ENCODE peak calls at places on chromosomes 5 and 9, in eight cellular contexts. One of them, this sample, is unnamed.

GRCh38 chr5:148397968-148398595 is 14.3 kb downstream of the FBXO38 start:
- DNase-seq in IMR-90: no peak
- DNase-seq in spleen: no peak
- DNase-seq in heart left ventricle: no peak
- DNase-seq in tibial nerve: no peak
- DNase-seq in sigmoid colon: no peak
- DNase-seq in A549: no peak
- DNase-seq in testis: no peak
- DNase-seq in this sample: no peak

GRCh38 chr5:155125696-155126095 is 112.1 kb downstream of the KIF4B start:
- DNase-seq in spleen: no peak
- DNase-seq in A549: no peak
- DNase-seq in tibial nerve: no peak
- DNase-seq in IMR-90: no peak
- DNase-seq in testis: no peak
- DNase-seq in sigmoid colon: no peak
- DNase-seq in heart left ventricle: no peak
- DNase-seq in this sample: no peak

GRCh38 chr9:22064957-22065356 is 55.9 kb upstream of the CDKN2B start:
- DNase-seq in sigmoid colon: no peak
- DNase-seq in tibial nerve: no peak
- DNase-seq in testis: no peak
- DNase-seq in spleen: no peak
- DNase-seq in IMR-90: no peak
- DNase-seq in heart left ventricle: no peak
- DNase-seq in A549: no peak
- DNase-seq in this sample: no peak

GRCh38 chr9:87657190-87657589 is 68.7 kb upstream of the CTSL start:
- DNase-seq in IMR-90: no peak
- DNase-seq in heart left ventricle: no peak
- DNase-seq in tibial nerve: no peak
- DNase-seq in spleen: no peak
- DNase-seq in A549: peak; percentile 18
- DNase-seq in testis: peak; percentile 31
- DNase-seq in sigmoid colon: no peak
- DNase-seq in this sample: no peak

GRCh38 chr5:133114933-133115310 is 63.1 kb downstream of the HSPA4 start:
- DNase-seq in testis: no peak
- DNase-seq in sigmoid colon: no peak
- DNase-seq in IMR-90: no peak
- DNase-seq in tibial nerve: no peak
- DNase-seq in spleen: no peak
- DNase-seq in heart left ventricle: no peak
- DNase-seq in A549: no peak
- DNase-seq in this sample: no peak

GRCh38 chr9:129006328-129007034 is 21.6 kb downstream of the SH3GLB2 start:
- DNase-seq in IMR-90: peak; percentile 65
- DNase-seq in sigmoid colon: peak; percentile 88
- DNase-seq in A549: peak; percentile 78
- DNase-seq in spleen: no peak
- DNase-seq in testis: peak; percentile 87
- DNase-seq in heart left ventricle: peak; percentile 75
- DNase-seq in tibial nerve: peak; percentile 72
- DNase-seq in this sample: no peak

GRCh38 chr9:79387091-79387490 is 184.7 kb upstream of the TLE4 start:
- DNase-seq in spleen: no peak
- DNase-seq in A549: no peak
- DNase-seq in IMR-90: peak; percentile 83
- DNase-seq in testis: no peak
- DNase-seq in tibial nerve: no peak
- DNase-seq in sigmoid colon: no peak
- DNase-seq in heart left ventricle: no peak
- DNase-seq in this sample: no peak

GRCh38 chr5:28896949-28897348 is 1858.6 kb upstream of the CDH9 start:
- DNase-seq in spleen: no peak
- DNase-seq in testis: no peak
- DNase-seq in sigmoid colon: no peak
- DNase-seq in heart left ventricle: no peak
- DNase-seq in A549: peak; percentile 16
- DNase-seq in IMR-90: no peak
- DNase-seq in tibial nerve: no peak
- DNase-seq in this sample: no peak

GRCh38 chr9:29556317-29556716 is 1983.0 kb upstream of the C9orf72 start:
- DNase-seq in spleen: no peak
- DNase-seq in IMR-90: no peak
- DNase-seq in A549: peak; percentile 10
- DNase-seq in testis: no peak
- DNase-seq in sigmoid colon: no peak
- DNase-seq in tibial nerve: no peak
- DNase-seq in heart left ventricle: no peak
- DNase-seq in this sample: no peak

GRCh38 chr9:105066265-105066865 is 138.4 kb upstream of the ABCA1 start:
- DNase-seq in testis: no peak
- DNase-seq in tibial nerve: peak; percentile 54
- DNase-seq in spleen: peak; percentile 19
- DNase-seq in A549: no peak
- DNase-seq in sigmoid colon: peak; percentile 68
- DNase-seq in heart left ventricle: no peak
- DNase-seq in IMR-90: no peak
- DNase-seq in this sample: peak; percentile 6

GRCh38 chr9:105063665-105064247 is 135.8 kb upstream of the ABCA1 start:
- DNase-seq in sigmoid colon: peak; percentile 73
- DNase-seq in tibial nerve: peak; percentile 17
- DNase-seq in heart left ventricle: peak; percentile 48
- DNase-seq in A549: peak; percentile 58
- DNase-seq in spleen: no peak
- DNase-seq in testis: peak; percentile 34
- DNase-seq in IMR-90: peak; percentile 95
- DNase-seq in this sample: no peak

GRCh38 chr9:105065119-105066088 is 137.4 kb upstream of the ABCA1 start:
- DNase-seq in A549: peak; percentile 54
- DNase-seq in heart left ventricle: no peak
- DNase-seq in spleen: no peak
- DNase-seq in tibial nerve: no peak
- DNase-seq in IMR-90: no peak
- DNase-seq in sigmoid colon: no peak
- DNase-seq in testis: no peak
- DNase-seq in this sample: no peak

GRCh38 chr9:105062222-105062850 is 134.4 kb upstream of the ABCA1 start:
- DNase-seq in sigmoid colon: no peak
- DNase-seq in tibial nerve: no peak
- DNase-seq in testis: peak; percentile 27
- DNase-seq in IMR-90: no peak
- DNase-seq in A549: peak; percentile 39
- DNase-seq in spleen: no peak
- DNase-seq in heart left ventricle: no peak
- DNase-seq in this sample: no peak

GRCh38 chr9:105064248-105065118 is 136.5 kb upstream of the ABCA1 start:
- DNase-seq in testis: peak; percentile 95
- DNase-seq in A549: peak; percentile 96
- DNase-seq in sigmoid colon: peak; percentile 99
- DNase-seq in heart left ventricle: peak; percentile 96
- DNase-seq in tibial nerve: peak; percentile 86
- DNase-seq in spleen: peak; percentile 89
- DNase-seq in IMR-90: peak; percentile 97
- DNase-seq in this sample: peak; percentile 10
- TF ChIP-seq POLR2A in testis: no peak
- TF ChIP-seq POLR2A in A549: no peak
- TF ChIP-seq POLR2A in sigmoid colon: peak; percentile 47
- TF ChIP-seq POLR2A in heart left ventricle: peak; percentile 18
- TF ChIP-seq POLR2A in tibial nerve: peak; percentile 14
- TF ChIP-seq POLR2A in spleen: no peak
- TF ChIP-seq POLR2A in IMR-90: peak; percentile 22
- TF ChIP-seq POLR2A in this sample: no peak

DNA sequence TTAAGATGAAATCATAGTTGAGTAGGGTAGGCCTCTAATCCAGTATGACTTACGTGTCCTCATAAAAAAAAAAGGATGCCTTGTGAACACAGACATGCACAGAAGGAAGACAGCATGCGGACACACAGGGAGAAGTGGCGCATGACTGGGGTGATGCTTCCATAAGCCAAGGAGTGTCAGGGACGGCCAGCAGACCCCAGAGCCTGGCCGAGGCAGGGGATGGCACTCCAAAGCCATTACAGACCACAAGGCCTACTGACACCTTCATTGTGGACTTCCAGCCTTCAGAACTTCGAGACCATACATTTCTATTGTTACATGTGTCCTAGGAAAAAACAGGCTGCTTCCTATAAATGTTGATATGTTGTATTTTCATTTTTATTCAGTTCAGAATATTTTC is 19.9 kb downstream of the EHMT1 start:
- DNase-seq in tibial nerve: no peak
- DNase-seq in IMR-90: no peak
- DNase-seq in A549: no peak
- DNase-seq in testis: no peak
- DNase-seq in heart left ventricle: no peak
- DNase-seq in spleen: peak; percentile 20
- DNase-seq in sigmoid colon: no peak
- DNase-seq in this sample: no peak
- H3K4me3 ChIP-seq in tibial nerve: no peak overlapping the region
- H3K4me3 ChIP-seq in IMR-90: no peak overlapping the region
- H3K4me3 ChIP-seq in A549: no peak overlapping the region
- H3K4me3 ChIP-seq in testis: no peak overlapping the region
- H3K4me3 ChIP-seq in heart left ventricle: peak overlapping the region; percentile 35
- H3K4me3 ChIP-seq in spleen: no peak overlapping the region
- H3K4me3 ChIP-seq in sigmoid colon: no peak overlapping the region
- H3K4me3 ChIP-seq in this sample: no peak overlapping the region

DNA sequence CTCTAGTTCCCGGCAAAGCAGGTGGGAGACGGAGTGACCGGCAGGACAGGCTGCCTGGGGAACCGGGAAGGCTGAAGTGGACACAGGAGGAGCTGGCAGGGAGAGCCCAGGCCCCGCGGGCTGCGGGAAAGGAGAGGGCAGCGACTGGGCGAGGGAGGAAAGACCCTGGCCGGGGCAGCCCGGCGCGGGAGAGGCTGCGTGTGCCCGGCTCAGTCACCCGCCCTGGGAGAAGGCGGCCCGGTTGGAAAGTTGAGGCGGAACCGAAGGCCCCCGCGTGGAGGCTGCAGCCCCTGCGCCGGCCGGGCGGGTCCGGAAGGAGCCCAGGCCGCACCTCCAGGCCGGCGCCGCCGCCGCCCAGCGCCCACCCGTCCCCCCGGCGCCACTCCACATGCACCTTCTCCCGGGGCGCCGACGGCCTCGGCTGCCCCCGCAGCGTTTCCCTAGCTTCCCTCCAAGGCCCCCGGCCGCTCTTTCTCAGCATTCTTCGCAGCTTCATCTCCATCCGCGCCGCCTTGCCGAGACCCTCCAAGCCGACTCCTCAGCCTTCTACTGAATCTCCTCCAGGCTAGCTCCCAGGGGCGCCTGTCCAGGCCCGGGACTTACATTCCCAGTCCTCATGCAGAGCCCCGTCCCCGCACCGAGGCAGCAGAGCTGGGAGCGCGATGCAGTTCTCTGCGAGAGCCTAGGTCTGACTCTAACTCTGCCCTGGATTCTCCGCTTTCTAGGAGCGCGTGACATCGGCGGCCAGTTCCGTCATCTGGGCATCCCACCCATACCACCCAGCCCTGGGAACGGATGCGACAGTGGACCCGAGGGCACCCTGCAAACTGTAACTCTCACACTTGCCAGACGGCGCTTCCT is 152.0 kb downstream of the ERCC6L2 start:
- DNase-seq in IMR-90: no peak
- DNase-seq in A549: no peak
- DNase-seq in sigmoid colon: no peak
- DNase-seq in testis: peak; percentile 38
- DNase-seq in tibial nerve: no peak
- DNase-seq in heart left ventricle: peak; percentile 37
- DNase-seq in spleen: no peak
- DNase-seq in this sample: no peak
- H3K27ac ChIP-seq in IMR-90: no peak overlapping the region
- H3K27ac ChIP-seq in A549: no peak overlapping the region
- H3K27ac ChIP-seq in sigmoid colon: no peak overlapping the region
- H3K27ac ChIP-seq in testis: peak overlapping the region; percentile 81
- H3K27ac ChIP-seq in tibial nerve: no peak overlapping the region
- H3K27ac ChIP-seq in heart left ventricle: peak overlapping the region; percentile 43
- H3K27ac ChIP-seq in spleen: peak overlapping the region; percentile 48
- H3K27ac ChIP-seq in this sample: peak overlapping the region; percentile 52

DNA sequence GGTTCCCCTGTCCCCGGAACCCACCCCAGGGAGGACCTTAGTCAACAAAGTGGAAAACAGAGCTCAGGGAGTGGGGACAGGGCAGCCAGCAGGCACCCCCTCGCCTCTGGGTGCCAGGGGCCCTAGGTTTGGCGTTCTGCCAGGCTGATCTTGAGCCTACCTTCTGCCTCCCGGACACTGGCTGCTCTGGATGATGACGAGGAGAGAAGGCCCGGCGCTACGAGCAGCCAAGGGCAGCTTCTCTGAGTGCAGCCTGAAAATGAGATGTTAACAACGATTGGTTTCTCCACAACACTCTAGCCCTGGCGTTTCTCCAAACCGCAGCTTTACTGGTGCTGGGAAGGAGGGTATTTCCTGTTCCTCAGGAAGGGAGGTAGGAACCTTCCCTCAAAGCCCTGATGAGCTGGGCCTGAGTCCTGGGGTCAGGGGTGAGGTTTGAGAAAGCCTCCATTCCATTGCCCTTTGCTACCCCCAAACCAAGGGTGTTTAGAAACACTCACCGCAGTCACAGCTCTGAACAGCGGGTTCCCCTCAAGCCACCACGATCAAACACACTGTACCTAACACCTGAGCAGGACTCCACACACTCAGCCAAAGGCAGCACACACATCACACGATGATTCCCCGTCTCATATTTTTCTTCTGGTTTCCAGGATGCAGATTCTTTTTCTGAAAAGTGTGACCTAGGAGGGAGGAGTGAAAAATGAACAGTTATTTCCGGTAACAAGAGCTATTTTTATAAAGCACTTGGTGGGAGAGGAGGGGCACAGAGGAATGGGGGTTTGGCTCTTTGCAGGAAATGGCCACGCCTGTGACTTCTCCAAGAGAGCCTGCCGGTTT is at the start of gene STING1:
- DNase-seq in heart left ventricle: peak; percentile 89
- DNase-seq in A549: no peak
- DNase-seq in tibial nerve: peak; percentile 88
- DNase-seq in testis: peak; percentile 70
- DNase-seq in sigmoid colon: peak; percentile 92
- DNase-seq in spleen: peak; percentile 88
- DNase-seq in IMR-90: peak; percentile 98
- DNase-seq in this sample: peak; percentile 33
- TF ChIP-seq POLR2A in heart left ventricle: peak; percentile 25
- TF ChIP-seq POLR2A in A549: no peak
- TF ChIP-seq POLR2A in tibial nerve: peak; percentile 14
- TF ChIP-seq POLR2A in testis: no peak
- TF ChIP-seq POLR2A in sigmoid colon: no peak
- TF ChIP-seq POLR2A in spleen: no peak
- TF ChIP-seq POLR2A in IMR-90: no peak
- TF ChIP-seq POLR2A in this sample: no peak